ENCODE peak calls at places on chromosomes 6 and 20, in five cellular contexts. G is astrocyte, P is H9, A is DND-41, C is GM23248. Q is an unnamed sample.

GRCh38 chr20:43744121-43744520 is 17.3 kb upstream of the GTSF1L start:
- DNase-seq in G (no peak), P (no peak), A (no peak), C (peak; percentile 44), Q (no peak)

GRCh38 chr20:17969276-17969883 is 562 bp downstream of the MGME1 start:
- DNase-seq in G (no peak), P (no peak), A (peak; percentile 65), C (peak; percentile 66), Q (peak; percentile 57)

GRCh38 chr6:158903801-158904200 is 84.6 kb upstream of the EZR start:
- DNase-seq in G (no peak), P (no peak), A (no peak), C (no peak), Q (no peak)

GRCh38 chr6:117280922-117281321 is 15.6 kb downstream of the VGLL2 start:
- DNase-seq in G (no peak), P (no peak), A (no peak), C (peak; percentile 26), Q (no peak)

GRCh38 chr6:138560130-138560850 is 61.0 kb upstream of the NHSL1 start:
- DNase-seq in G (no peak), P (no peak), A (no peak), C (no peak), Q (no peak)

GRCh38 chr20:40953856-40954255 is 74.8 kb upstream of the TOP1 start:
- DNase-seq in G (peak; percentile 36), P (no peak), A (no peak), C (peak; percentile 70), Q (no peak)

GRCh38 chr20:17772005-17772343 is 72.2 kb downstream of the BANF2 start:
- DNase-seq in G (no peak), P (no peak), A (no peak), C (no peak), Q (no peak)

GRCh38 chr6:3426817-3427739 is 29.8 kb downstream of the SLC22A23 start:
- DNase-seq in G (no peak), P (no peak), A (no peak), C (no peak), Q (no peak)

GRCh38 chr6:83511901-83512681 is at the start of gene PRSS35:
- DNase-seq in G (peak; percentile 27), P (peak; percentile 91), A (no peak), C (peak; percentile 66), Q (no peak)

GRCh38 chr20:50594591-50595432 is 84.6 kb downstream of the PTPN1 start:
- DNase-seq in G (no peak), P (peak; percentile 52), A (no peak), C (no peak), Q (peak; percentile 48)

GRCh38 chr20:2023151-2023550 is 29.3 kb upstream of the PDYN start:
- DNase-seq in G (no peak), P (no peak), A (no peak), C (no peak), Q (no peak)

GRCh38 chr6:156698239-156699016 is 78.8 kb upstream of the ARID1B start:
- DNase-seq in G (no peak), P (no peak), A (no peak), C (no peak), Q (peak; percentile 99)

GRCh38 chr6:10582774-10583508 is 61.8 kb downstream of the GCNT2 start:
- DNase-seq in G (no peak), P (peak; percentile 68), A (peak; percentile 24), C (no peak), Q (no peak)

GRCh38 chr6:34560366-34561226 is 4.5 kb upstream of the SPDEF start:
- DNase-seq in G (peak; percentile 56), P (no peak), A (no peak), C (peak; percentile 51), Q (no peak)

GRCh38 chr6:56719310-56719709 is 76.6 kb upstream of the DST start:
- DNase-seq in G (peak; percentile 68), P (no peak), A (no peak), C (peak; percentile 47), Q (no peak)

GRCh38 chr6:141808662-141809061 is 324.1 kb upstream of the GJE1 start:
- DNase-seq in G (no peak), P (no peak), A (no peak), C (no peak), Q (no peak)

DNA sequence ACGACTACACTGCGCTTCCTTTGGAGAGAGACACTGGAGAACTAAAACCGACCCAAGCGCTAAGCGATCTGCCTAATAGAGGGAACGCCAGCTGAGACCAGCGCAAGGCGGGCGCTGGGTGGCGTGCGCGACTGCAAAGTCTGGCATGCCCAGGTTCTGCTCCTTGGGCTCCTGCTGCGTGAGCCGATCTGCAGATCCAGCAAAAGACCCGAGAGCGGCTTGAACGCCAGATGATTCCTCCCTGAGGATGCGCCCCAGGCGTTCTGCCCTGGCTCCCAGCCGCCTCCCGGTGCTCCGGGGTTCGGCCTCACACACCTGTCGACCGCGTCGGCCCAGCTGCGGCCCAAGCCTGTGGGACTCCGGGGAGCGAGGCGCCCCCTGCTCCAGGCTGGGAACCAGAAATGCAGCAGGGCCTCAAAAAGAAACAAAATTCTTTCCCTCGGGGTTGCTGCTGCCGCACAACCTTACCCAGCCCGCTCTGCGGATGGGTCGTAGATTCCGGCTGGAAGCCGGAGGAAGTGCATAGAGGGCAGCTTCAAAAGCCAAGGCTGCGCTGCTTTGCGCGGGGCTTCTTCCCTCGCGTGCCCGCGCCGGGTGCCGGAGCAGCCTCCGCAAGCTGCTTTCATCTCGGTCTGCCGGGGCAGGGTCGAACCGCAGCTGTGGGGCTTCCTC is 17.9 kb upstream of the PRDM13 start:
- DNase-seq in G (peak; percentile 61), P (peak; percentile 92), A (peak; percentile 81), C (peak; percentile 77), Q (no peak)
- H2AFZ ChIP-seq in G (peak overlapping the region; percentile 87), P (no peak overlapping the region), A (peak overlapping the region; percentile 92), C (peak overlapping the region; percentile 84), Q (no peak overlapping the region)

DNA sequence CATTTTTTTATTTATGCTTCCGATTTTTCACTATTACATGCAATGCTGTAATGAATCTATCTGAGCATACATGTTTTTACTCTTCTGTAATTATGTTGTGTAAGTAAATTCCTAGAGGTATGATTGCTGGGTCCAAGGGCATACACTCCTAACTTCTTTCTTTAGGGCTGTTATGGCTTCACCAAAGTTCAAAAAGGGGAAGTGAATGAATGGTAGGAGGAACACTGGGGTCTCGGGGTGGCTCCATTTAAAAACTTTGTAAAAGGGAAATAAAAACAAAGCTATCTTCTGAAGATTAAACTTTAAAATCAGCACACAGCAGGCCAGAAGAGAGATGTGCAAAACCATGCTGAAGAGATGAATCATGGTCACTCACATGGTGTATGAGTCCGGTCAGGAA is 289.1 kb upstream of the SUPT3H start:
- DNase-seq in G (no peak), P (no peak), A (no peak), C (no peak), Q (no peak)
- H2AFZ ChIP-seq in G (peak overlapping the region; percentile 19), P (no peak overlapping the region), A (no peak overlapping the region), C (no peak overlapping the region), Q (no peak overlapping the region)

GRCh38 chr6:51711876-51712275 is 375.5 kb downstream of the PKHD1 start:
- DNase-seq in G (no peak), P (no peak), A (no peak), C (no peak), Q (no peak)
- H2AFZ ChIP-seq in G (no peak overlapping the region), P (no peak overlapping the region), A (no peak overlapping the region), C (no peak overlapping the region), Q (no peak overlapping the region)

DNA sequence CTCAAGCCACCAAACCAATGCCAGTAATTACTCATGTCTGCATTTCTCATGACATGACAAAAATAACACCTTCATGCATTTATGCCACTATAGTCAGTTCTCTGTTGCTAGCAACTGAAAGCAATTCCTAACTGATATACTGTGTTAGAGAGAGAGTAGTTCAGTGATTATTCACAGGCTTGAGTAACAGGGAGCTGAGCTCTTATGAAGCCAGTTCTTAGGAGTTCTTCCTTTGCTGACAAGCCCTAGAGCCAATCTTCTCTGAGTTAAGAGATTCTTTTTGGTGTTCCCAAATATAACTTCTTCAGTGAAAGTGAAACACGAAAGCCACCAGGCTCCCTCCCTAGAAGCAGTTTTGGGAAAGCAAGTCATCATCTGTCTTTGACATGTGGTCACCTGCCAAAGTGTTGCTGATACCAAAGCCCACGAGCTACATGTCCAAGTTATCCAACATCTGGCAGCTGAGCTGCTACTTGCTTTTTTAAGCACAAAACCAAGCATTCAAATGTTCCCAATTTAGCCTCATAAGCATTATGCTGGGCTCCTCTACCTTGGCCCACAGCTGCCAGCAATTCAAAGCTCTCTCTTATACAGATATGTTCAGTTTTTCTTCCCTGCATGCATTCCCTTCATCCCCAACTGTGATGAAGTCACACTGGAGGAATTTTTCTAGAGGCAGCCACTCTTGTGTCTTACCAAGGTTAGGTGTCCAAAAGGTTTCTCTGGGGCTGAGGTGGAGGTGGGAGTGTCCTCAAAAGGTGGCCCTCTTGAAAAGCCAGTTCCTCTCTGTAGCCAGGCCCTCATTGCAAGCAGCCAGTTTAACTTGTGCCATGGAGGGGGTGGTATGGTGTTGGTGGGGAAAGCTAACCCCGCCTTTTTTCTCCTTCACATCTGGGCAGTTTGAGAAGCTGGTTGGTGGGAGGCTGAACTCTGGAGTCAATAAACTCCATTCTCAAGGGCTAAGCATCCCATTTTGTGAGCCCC is 92.7 kb upstream of the ARMC2 start:
- DNase-seq in G (peak; percentile 28), P (no peak), A (no peak), C (peak; percentile 79), Q (no peak)
- H2AFZ ChIP-seq in G (no peak overlapping the region), P (no peak overlapping the region), A (no peak overlapping the region), C (no peak overlapping the region), Q (no peak overlapping the region)

GRCh38 chr20:11395581-11395980 is 522.1 kb upstream of the BTBD3 start:
- DNase-seq in G (no peak), P (no peak), A (no peak), C (peak; percentile 83), Q (no peak)
- H2AFZ ChIP-seq in G (no peak overlapping the region), P (no peak overlapping the region), A (no peak overlapping the region), C (peak overlapping the region; percentile 58), Q (no peak overlapping the region)

GRCh38 chr20:10134176-10134575 is 84.5 kb upstream of the SNAP25 start:
- DNase-seq in G (no peak), P (no peak), A (no peak), C (no peak), Q (no peak)
- H2AFZ ChIP-seq in G (no peak overlapping the region), P (no peak overlapping the region), A (no peak overlapping the region), C (no peak overlapping the region), Q (no peak overlapping the region)

GRCh38 chr6:49410564-49410963 is 52.5 kb downstream of the MMUT start:
- DNase-seq in G (no peak), P (no peak), A (no peak), C (no peak), Q (no peak)

GRCh38 chr6:49415358-49415757 is 47.7 kb downstream of the MMUT start:
- DNase-seq in G (no peak), P (no peak), A (no peak), C (no peak), Q (no peak)

GRCh38 chr6:49406241-49406970 is 56.6 kb downstream of the MMUT start:
- DNase-seq in G (no peak), P (no peak), A (no peak), C (peak; percentile 7), Q (no peak)

DNA sequence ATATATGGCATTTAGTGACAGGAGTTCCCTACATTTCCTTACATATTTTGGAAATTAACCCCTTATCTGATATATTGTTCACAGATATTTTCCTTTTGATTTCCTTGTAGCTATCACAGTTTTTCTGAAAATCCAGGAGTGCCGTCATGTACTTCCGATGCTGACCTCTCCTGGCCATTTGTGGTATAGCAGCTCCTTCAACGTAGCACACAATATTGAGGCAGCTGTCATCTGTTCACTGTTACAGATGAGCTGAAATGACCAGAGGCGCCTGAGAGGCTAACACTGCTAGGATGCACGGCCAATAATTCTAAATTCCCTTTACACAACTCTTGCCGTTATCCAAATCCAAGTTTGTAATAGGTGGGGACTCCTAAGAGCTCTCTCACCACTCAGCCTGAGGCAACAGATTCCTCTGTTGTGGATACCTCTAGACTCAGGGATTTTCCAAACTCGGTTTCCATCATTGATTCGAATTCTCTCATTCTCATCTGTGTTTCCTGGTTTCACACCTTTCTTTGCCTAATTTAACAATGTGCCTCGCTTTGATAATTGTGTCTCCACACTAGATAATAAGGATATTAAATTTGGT is 53.0 kb downstream of the MMUT start:
- DNase-seq in G (peak; percentile 23), P (peak; percentile 63), A (peak; percentile 65), C (peak; percentile 71), Q (peak; percentile 57)
- H2AFZ ChIP-seq in G (no peak overlapping the region), P (peak overlapping the region; percentile 6), A (no peak overlapping the region), C (peak overlapping the region; percentile 59), Q (no peak overlapping the region)

Q was measured in OCI-LY7.